ENCODE peak calls at places on chromosomes 13 and 19, in seven cellular contexts. U, Y, T, J, E, H and V are unnamed samples.

GRCh38 chr13:40476175-40476958 is 190.1 kb downstream of the FOXO1 start:
- DNase-seq in U (no peak), Y (peak), T (no peak), J (no peak), E (no peak), H (no peak), V (no peak)

GRCh38 chr13:75541287-75541686 is 3.6 kb upstream of the COMMD6 start:
- DNase-seq in U (no peak), Y (no peak), T (peak), J (no peak), E (no peak), H (no peak), V (no peak)

GRCh38 chr13:40235160-40235796 is 431.2 kb downstream of the FOXO1 start:
- DNase-seq in U (no peak), Y (no peak), T (no peak), J (no peak), E (no peak), H (no peak), V (no peak)

GRCh38 chr13:27211771-27212364 is 39.5 kb upstream of the RPL21 start:
- DNase-seq in U (peak), Y (no peak), T (no peak), J (no peak), E (no peak), H (no peak), V (no peak)

GRCh38 chr13:40243982-40244381 is 422.5 kb downstream of the FOXO1 start:
- DNase-seq in U (no peak), Y (no peak), T (no peak), J (no peak), E (no peak), H (no peak), V (no peak)

GRCh38 chr19:55494172-55494761 is 6.0 kb downstream of the SSC5D start:
- DNase-seq in U (no peak), Y (no peak), T (peak), J (no peak), E (no peak), H (no peak), V (no peak)

GRCh38 chr19:15616183-15616582 is 1.2 kb downstream of the CYP4F8 start:
- DNase-seq in U (no peak), Y (no peak), T (no peak), J (no peak), E (no peak), H (no peak), V (no peak)

GRCh38 chr13:97068964-97069815 is 74.9 kb upstream of the OXGR1 start:
- DNase-seq in U (no peak), Y (no peak), T (no peak), J (no peak), E (no peak), H (no peak), V (no peak)

GRCh38 chr19:45471116-45471865 is 3.5 kb downstream of the FOSB start:
- DNase-seq in U (no peak), Y (no peak), T (no peak), J (no peak), E (no peak), H (no peak), V (no peak)

GRCh38 chr19:50191270-50191669 is 12.2 kb upstream of the MYH14 start:
- DNase-seq in U (no peak), Y (no peak), T (no peak), J (no peak), E (peak), H (no peak), V (no peak)

GRCh38 chr13:113668491-113668971 is 1.5 kb downstream of the GRK1 start:
- DNase-seq in U (no peak), Y (no peak), T (no peak), J (no peak), E (no peak), H (no peak), V (no peak)

GRCh38 chr19:3025516-3025890 is 3.6 kb downstream of the TLE2 start:
- DNase-seq in U (no peak), Y (no peak), T (no peak), J (no peak), E (no peak), H (no peak), V (no peak)

GRCh38 chr19:51784922-51785690 is 9.9 kb upstream of the FPR3 start:
- DNase-seq in U (no peak), Y (no peak), T (peak), J (no peak), E (peak), H (no peak), V (no peak)

DNA sequence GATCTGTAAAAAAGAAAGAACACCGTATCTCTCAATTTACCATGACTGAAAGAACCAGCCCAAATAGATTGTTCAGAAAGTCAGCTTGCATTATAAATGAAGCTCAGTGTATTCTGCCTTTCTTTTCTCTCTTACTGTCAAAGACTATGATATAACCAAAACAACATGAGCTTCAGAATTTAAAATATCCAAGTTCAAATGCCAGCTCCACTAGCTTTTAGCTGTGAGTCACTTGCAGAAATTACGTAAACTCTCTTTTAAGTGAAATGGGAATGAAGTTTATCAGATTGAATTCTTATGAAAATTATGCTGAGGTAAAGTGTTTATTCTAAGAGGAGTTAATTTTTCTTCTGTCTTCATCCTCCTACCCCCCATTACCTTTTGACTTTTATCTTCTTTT is 20.0 kb upstream of the POSTN start:
- DNase-seq in U (no peak), Y (no peak), T (no peak), J (no peak), E (no peak), H (no peak), V (no peak)
- TF ChIP-seq JUND in U (no peak), Y (no peak), T (no peak), J (no peak), E (no peak), H (peak), V (no peak)

DNA sequence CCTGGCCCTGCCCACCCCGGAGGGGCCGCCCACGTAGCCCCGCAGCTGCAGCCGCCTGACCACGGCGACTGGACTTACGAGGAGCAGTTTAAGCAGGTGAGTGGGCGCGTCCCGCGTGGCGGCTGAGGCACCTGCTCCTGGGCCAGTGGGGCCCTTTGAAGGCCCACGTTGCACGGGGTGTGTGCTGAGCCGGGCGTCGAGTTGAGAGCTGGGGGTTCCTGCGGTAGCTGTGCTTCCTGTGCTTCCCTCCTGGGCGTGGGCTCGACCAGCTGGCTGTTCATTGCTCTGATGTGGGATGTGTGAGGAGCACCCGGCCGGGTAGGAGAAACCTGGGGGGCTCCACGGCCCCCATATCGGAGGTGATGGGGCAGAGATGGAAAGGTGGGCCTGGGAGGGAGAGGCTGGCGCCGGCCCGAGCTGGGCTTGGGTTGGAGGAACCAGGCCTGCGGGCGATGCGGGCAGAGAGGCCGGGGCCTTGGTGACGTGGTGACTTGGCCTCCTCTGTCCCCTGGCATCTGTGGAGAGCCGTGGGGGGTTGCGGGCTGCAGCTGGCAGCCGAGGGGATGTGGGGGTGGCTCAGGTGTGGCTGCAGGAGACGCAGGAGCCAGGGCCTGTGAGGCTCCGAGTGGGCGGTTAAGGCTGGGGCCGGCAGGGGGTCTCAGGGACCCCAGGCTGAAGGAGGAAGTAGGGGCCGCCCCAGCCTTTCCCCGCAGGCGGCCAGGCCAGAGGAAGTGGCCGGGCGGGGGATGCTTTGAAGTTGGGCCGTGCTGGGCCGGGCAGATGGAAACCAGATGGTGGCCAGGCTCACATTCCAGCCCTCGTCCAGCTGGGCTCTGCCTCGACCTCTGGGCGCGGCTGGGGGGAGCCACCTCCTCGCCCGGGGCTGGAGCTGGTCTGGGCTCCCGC is 7.1 kb downstream of the ARID3A start:
- DNase-seq in U (no peak), Y (no peak), T (no peak), J (peak), E (no peak), H (peak), V (no peak)
- TF ChIP-seq JUND in U (no peak), Y (no peak), T (no peak), J (no peak), E (no peak), H (no peak), V (no peak)

GRCh38 chr19:1109032-1109541 is 5.3 kb downstream of the GPX4 start:
- DNase-seq in U (no peak), Y (no peak), T (no peak), J (no peak), E (no peak), H (no peak), V (no peak)
- TF ChIP-seq JUND in U (no peak), Y (no peak), T (no peak), J (no peak), E (no peak), H (no peak), V (no peak)

DNA sequence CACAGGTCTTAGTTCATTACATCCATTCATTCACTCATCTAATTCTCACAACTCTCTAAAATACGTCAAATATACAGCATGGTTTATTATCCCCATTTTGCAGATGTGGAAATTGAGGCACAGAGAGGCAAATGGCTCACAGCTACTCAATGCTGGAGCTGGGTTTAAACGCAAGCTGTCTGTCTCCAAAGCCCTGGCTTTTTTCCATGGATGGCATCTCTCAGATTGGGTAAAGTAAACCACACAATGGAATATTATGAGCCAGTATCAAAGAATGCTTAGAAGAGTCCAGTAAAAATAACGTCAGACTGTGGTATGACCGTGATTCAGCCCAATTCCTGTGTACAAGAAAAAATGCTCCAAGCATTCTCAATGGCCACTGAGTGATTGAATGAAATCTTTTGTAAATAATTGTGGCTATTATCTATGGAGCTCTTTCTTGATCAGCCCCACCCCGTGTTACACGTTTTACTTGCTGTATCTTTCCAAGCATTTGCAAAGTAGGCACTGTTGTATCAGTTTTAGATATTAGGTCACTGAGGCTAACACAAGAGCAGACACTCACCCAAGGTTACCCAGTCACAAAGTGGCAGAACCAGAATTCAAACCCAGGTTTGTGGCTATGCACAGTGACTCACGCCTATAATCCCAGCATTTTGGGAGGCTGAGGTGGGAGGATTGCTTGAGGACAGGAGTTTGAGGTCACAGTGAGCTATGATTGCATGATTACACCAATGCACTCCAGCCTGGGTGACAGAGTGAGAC is 5.5 kb upstream of the ACP7 start:
- DNase-seq in U (peak), Y (peak), T (no peak), J (no peak), E (no peak), H (no peak), V (no peak)
- TF ChIP-seq JUND in U (peak), Y (no peak), T (no peak), J (no peak), E (no peak), H (peak), V (no peak)

DNA sequence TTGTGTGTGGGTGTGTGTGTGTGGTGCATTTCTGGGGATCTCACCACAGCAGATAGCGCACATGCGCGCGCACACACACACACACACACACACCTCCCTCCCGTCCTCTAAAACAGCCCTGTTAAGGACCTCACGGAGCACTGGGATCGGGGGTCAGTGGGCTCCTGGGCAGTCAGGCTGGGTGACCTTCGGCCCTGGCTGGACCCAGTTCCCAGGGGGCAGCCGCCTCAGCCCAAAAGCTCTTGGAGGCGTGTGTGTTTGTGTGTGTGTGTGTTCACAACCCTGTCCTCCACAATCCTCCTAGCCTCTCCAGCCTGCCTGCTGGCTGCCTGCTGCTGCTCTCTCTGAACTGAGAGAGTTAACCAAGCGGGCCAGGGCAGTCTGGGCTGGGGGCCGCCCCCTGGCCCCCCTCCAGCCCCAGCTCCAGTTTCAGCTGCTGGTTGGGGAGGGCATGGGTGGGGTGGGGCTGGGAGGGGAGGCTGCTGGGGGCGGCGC is 272 bp upstream of the FXYD1 start:
- DNase-seq in U (no peak), Y (no peak), T (no peak), J (no peak), E (no peak), H (no peak), V (no peak)
- TF ChIP-seq JUND in U (no peak), Y (no peak), T (no peak), J (no peak), E (no peak), H (no peak), V (no peak)

DNA sequence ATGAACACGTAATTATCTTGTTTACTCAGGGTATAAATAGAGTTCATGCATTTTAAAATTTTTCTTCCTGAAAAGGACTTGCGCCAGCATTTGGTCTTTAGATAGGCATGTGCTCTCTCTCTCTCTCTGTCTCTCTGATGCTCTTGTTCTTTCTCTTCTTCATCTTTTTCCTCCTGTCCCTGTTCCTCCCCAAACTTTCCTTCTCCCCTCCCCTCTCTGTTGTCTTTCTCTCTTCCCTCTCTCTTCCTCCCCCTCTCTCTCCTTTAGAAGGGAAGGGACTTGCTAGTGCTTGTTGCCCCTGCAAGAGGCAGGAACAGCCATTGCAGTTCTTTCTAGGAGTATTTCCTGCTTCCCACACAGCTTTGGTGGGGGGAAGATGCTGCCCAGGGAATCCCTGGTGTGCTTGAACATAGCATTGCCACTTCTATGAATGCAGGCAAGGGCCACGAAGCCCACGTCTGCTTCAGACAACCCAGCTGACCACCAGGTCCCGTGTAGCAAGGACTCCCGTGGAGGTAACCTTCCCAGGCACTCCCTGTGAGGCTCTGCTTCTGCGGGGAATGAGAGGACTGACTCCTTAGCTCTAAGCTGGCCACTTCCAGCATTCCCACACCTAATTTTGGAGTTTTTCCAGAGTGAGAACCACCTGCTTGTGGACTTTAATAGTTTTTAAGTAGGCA is 6.9 kb upstream of the ZNF536 start:
- DNase-seq in U (no peak), Y (no peak), T (no peak), J (no peak), E (no peak), H (no peak), V (no peak)
- TF ChIP-seq JUND in U (no peak), Y (no peak), T (no peak), J (no peak), E (no peak), H (no peak), V (no peak)

GRCh38 chr19:37855098-37855497 is 51.3 kb downstream of the WDR87 start:
- DNase-seq in U (no peak), Y (no peak), T (no peak), J (no peak), E (no peak), H (peak), V (no peak)
- TF ChIP-seq JUND in U (no peak), Y (no peak), T (no peak), J (no peak), E (no peak), H (no peak), V (no peak)

DNA sequence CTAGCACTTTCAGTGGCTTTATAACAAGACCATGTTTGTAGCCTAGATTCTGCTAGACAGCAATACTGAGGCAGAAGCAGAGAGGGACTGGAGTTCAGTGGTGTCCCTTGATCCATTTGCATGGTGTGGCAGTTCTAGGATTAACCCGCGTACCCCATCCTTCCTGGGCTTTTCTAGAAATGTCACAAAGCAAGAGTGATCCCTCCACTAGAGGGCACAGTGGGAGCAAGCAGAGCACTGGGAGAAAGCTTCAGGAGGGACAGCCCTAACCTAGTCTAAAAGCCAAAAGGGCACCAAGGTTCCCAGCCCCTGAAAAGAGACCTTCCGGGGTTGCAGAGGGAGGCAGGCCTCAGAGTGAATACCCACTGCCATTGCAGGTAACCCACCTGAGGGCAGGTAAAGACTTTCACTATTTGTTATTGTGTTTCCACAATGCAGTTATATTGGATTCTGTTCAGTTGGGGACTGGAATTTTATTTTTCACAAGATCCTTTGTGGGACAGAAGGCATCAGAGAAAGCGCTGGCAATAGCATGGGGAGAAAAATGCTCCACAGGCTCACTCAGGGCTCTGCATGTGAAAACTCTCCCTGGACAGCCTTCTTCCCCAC is 170.6 kb downstream of the FLT1 start:
- DNase-seq in U (peak), Y (peak), T (peak), J (peak), E (peak), H (peak), V (peak)
- TF ChIP-seq JUND in U (no peak), Y (no peak), T (no peak), J (no peak), E (no peak), H (no peak), V (no peak)

DNA sequence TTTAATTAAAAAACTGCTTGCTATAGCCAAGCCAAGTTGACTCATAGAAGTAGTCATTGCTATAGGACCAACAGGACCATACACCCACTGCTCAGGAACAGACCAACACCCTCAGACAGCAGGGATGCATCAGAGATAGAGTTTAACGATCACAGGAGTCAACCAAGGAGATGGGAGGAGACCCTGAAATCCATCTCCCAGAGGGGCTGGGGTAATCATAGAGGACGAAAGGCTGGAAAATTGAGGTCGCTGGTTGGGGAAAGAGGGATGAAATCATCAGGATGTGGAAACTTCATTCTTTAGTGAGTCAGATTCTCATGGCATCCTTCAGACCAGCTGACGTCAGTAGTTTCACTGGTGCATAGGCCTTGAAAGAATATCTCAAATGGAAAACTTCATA is 160.4 kb upstream of the GPC6 start:
- DNase-seq in U (no peak), Y (no peak), T (no peak), J (no peak), E (no peak), H (no peak), V (no peak)
- TF ChIP-seq JUND in U (no peak), Y (no peak), T (no peak), J (no peak), E (no peak), H (no peak), V (no peak)